ENCODE peak calls at places on chromosomes 12 and 14, in four cellular contexts. A is osteoblast, E is naive B cell, D is NCI-H2081. B is an unnamed sample.

GRCh38 chr14:92801917-92802316 is 7.8 kb downstream of the GOLGA5 start:
- DNase-seq in A (no peak), E (no peak), D (no peak), B (no peak)

GRCh38 chr12:64627781-64628180 is 17.5 kb downstream of the RASSF3 start:
- DNase-seq in A (peak), E (no peak), D (no peak), B (no peak)

GRCh38 chr12:101648195-101648594 is 49.2 kb upstream of the CHPT1 start:
- DNase-seq in A (no peak), E (no peak), D (no peak), B (no peak)

GRCh38 chr14:55339770-55340169 is 68.5 kb downstream of the FBXO34 start:
- DNase-seq in A (no peak), E (no peak), D (no peak), B (no peak)

GRCh38 chr12:132522586-132523380 is 32.8 kb downstream of the FBRSL1 start:
- DNase-seq in A (no peak), E (no peak), D (peak), B (no peak)

GRCh38 chr14:61477845-61478438 is 156.6 kb downstream of the PRKCH start:
- DNase-seq in A (no peak), E (no peak), D (peak), B (no peak)

GRCh38 chr14:96688629-96689028 is 108.6 kb upstream of the VRK1 start:
- DNase-seq in A (no peak), E (no peak), D (no peak), B (no peak)

GRCh38 chr14:53355581-53356112 is 202.5 kb upstream of the DDHD1 start:
- DNase-seq in A (peak), E (no peak), D (peak), B (no peak)

GRCh38 chr14:68631058-68631690 is 161.7 kb downstream of the ZFP36L1 start:
- DNase-seq in A (peak), E (no peak), D (no peak), B (no peak)

GRCh38 chr12:86697916-86698315 is 441.7 kb upstream of the MGAT4C start:
- DNase-seq in A (no peak), E (no peak), D (no peak), B (no peak)

GRCh38 chr14:105888151-105888550 is 361.8 kb downstream of the TMEM121 start:
- DNase-seq in A (peak), E (no peak), D (no peak), B (no peak)

GRCh38 chr12:101750152-101750551 is 10.9 kb upstream of the SYCP3 start:
- DNase-seq in A (no peak), E (no peak), D (no peak), B (no peak)

GRCh38 chr14:76282581-76282980 is 93.4 kb upstream of the ESRRB start:
- DNase-seq in A (no peak), E (no peak), D (no peak), B (no peak)

GRCh38 chr12:91921555-91921954 is 224.1 kb downstream of the BTG1 start:
- DNase-seq in A (peak), E (no peak), D (no peak), B (no peak)

GRCh38 chr14:98137626-98138025 is 1134.4 kb downstream of the BCL11B start:
- DNase-seq in A (no peak), E (no peak), D (peak), B (no peak)

GRCh38 chr12:10392394-10392930 is 2.6 kb upstream of the KLRK1 start:
- DNase-seq in A (peak), E (no peak), D (peak), B (peak)

B was measured in fibroblast of the conjunctiva.